ENCODE peak calls at places on chromosomes 12 and 14, in seven cellular contexts. Q is uterus; L is mucosa of descending colon; W is activated CD8-positive, alpha-beta memory T cell treated with anti-CD3 and anti-CD28 coated beads for 48 hours; I is NCI-H1417; K is WTC11; A is epithelial cell of esophagus. O is an unnamed sample.

GRCh38 chr14:76768201-76768656 is 7.0 kb downstream of the VASH1 start:
- DNase-seq in Q (no peak), I (no peak), W (no peak), L (peak), A (no peak), K (peak), O (no peak)

GRCh38 chr14:101853455-101854018 is 92.0 kb downstream of the PPP2R5C start:
- DNase-seq in W (no peak), Q (no peak), I (no peak), L (no peak), A (no peak), K (no peak), O (no peak)

GRCh38 chr12:89075890-89076591 is 276.3 kb downstream of the DUSP6 start:
- DNase-seq in I (no peak), K (no peak), A (no peak), W (no peak), Q (no peak), L (no peak), O (no peak)

GRCh38 chr12:119338593-119339363 is 4.2 kb downstream of the CCDC60 start:
- DNase-seq in I (no peak), Q (no peak), L (no peak), K (no peak), A (no peak), W (no peak), O (no peak)

GRCh38 chr14:99441157-99441870 is 39.3 kb downstream of the SETD3 start:
- DNase-seq in L (no peak), I (no peak), K (peak), W (no peak), A (no peak), Q (no peak), O (no peak)

GRCh38 chr12:132545955-132546354 is 56.0 kb downstream of the FBRSL1 start:
- DNase-seq in Q (no peak), K (no peak), I (no peak), W (no peak), L (no peak), A (peak), O (peak)

GRCh38 chr12:105409881-105410471 is 79.5 kb downstream of the C12orf75 start:
- DNase-seq in A (peak), Q (peak), L (peak), W (no peak), K (no peak), I (peak), O (no peak)

GRCh38 chr12:24879644-24880043 is 69.3 kb downstream of the BCAT1 start:
- DNase-seq in A (no peak), Q (no peak), W (no peak), I (no peak), L (no peak), K (no peak), O (no peak)

GRCh38 chr12:13024151-13024946 is 19.8 kb upstream of the FAM234B start:
- DNase-seq in W (no peak), K (no peak), Q (peak), A (peak), I (no peak), L (peak), O (peak)

GRCh38 chr12:19200261-19200660 is 70.7 kb downstream of the PLEKHA5 start:
- DNase-seq in I (no peak), L (no peak), A (peak), K (no peak), W (no peak), Q (no peak), O (peak)

GRCh38 chr14:100804558-100805309 is 21.2 kb upstream of the MEG3 start:
- DNase-seq in A (no peak), K (no peak), L (no peak), W (no peak), Q (no peak), I (no peak), O (no peak)

GRCh38 chr14:85617799-85618198 is 87.9 kb downstream of the FLRT2 start:
- DNase-seq in A (no peak), W (no peak), L (no peak), I (no peak), K (no peak), Q (no peak), O (no peak)

GRCh38 chr12:124949779-124950728 is 35.6 kb upstream of the UBC start:
- DNase-seq in I (no peak), A (no peak), Q (no peak), K (no peak), L (no peak), W (no peak), O (no peak)

GRCh38 chr12:52125499-52125900 is 46.0 kb downstream of the SMIM41 start:
- DNase-seq in K (peak), A (no peak), W (no peak), I (peak), L (no peak), Q (no peak), O (no peak)

GRCh38 chr14:34997762-34998161 is 15.0 kb downstream of the SRP54 start:
- DNase-seq in I (no peak), A (no peak), Q (no peak), W (no peak), L (no peak), K (no peak), O (no peak)

GRCh38 chr14:64763801-64764511 is 59.7 kb downstream of the PLEKHG3 start:
- DNase-seq in A (peak), W (no peak), K (no peak), Q (peak), I (no peak), L (no peak), O (no peak)

O was measured in foreskin keratinocyte.